ENCODE peak calls at places on chromosomes 13 and 19, in seven cellular contexts. G is body of pancreas, R is epithelial cell of esophagus, V is GM23248, H is ovary, D is fibroblast of pulmonary artery, A is colonic mucosa. J is an unnamed sample.

GRCh38 chr19:49117677-49118564 is 1.0 kb downstream of the C19orf73 start:
- DNase-seq in G (no peak), R (no peak), V (no peak), H (no peak), D (no peak), A (peak), J (no peak)

GRCh38 chr19:7638802-7639465 is 2.0 kb downstream of the STXBP2 start:
- DNase-seq in G (no peak), R (no peak), V (no peak), H (no peak), D (no peak), A (no peak), J (no peak)

GRCh38 chr13:51689597-51689996 is 105.3 kb downstream of the WDFY2 start:
- DNase-seq in G (no peak), R (no peak), V (no peak), H (no peak), D (peak), A (no peak), J (no peak)

GRCh38 chr13:54614729-54615128 is 1586.1 kb downstream of the OLFM4 start:
- DNase-seq in G (no peak), R (no peak), V (no peak), H (no peak), D (no peak), A (no peak), J (no peak)

GRCh38 chr13:103277959-103278673 is 211.9 kb upstream of the SLC10A2 start:
- DNase-seq in G (no peak), R (peak), V (no peak), H (no peak), D (no peak), A (no peak), J (no peak)

GRCh38 chr19:29873024-29873800 is 61.4 kb downstream of the CCNE1 start:
- DNase-seq in G (peak), R (peak), V (peak), H (peak), D (peak), A (peak), J (peak)

GRCh38 chr19:43562698-43563241 is 12.6 kb downstream of the XRCC1 start:
- DNase-seq in G (peak), R (peak), V (peak), H (no peak), D (peak), A (peak), J (peak)

GRCh38 chr13:102710261-102710679 is 15.4 kb upstream of the METTL21C start:
- DNase-seq in G (no peak), R (peak), V (peak), H (no peak), D (no peak), A (no peak), J (no peak)

DNA sequence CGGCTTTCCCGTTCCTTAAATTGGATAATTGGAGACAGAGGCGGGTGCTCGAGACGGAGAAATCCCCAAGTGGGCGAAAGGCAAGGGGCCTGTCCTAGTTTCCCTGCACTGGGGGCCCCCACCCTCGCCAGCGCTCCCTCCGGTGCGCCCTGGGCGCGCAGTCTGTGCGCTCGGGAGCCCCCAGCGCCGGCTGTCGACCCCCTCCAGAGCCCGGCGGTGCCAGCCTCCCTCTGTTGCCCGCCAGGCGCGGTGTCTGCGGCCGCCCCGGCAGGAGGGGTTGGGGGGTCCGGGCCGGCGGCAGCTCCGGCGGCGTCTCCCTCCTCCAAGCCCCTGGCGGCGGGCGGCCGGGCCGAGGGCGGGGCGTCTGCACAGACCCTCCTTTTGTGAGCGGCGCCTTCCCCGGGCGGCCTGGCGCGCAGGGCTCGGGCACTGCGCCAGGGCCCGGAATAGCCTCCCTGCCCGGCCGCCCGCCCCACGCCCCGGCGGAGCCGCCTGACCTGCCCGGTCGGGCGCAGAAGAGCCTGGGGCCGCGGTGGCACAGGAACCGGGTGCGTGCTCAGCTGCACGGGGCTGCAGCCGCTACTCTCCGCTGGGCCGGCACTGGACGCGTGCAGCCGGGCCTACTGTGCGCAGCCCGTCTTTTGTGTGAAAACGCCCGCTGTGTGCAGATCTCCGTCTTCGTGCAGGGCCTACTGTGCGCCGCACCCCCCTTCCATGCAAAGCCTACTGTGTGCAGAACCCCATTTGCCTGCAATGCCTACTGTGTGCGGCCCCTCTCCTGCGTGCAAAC is 13.2 kb downstream of the GADD45B start:
- DNase-seq in G (peak), R (peak), V (peak), H (no peak), D (peak), A (peak), J (peak)
- H3K4me3 ChIP-seq in G (no peak), R (no peak), V (peak), H (peak), D (peak), A (peak), J (peak)

GRCh38 chr19:3282564-3282963 is 58.1 kb downstream of the CELF5 start:
- DNase-seq in G (no peak), R (no peak), V (no peak), H (no peak), D (no peak), A (no peak), J (no peak)

GRCh38 chr19:3283246-3283751 is 58.8 kb downstream of the CELF5 start:
- DNase-seq in G (no peak), R (no peak), V (no peak), H (no peak), D (no peak), A (no peak), J (no peak)

GRCh38 chr19:3285647-3286176 is 61.3 kb downstream of the CELF5 start:
- DNase-seq in G (no peak), R (no peak), V (no peak), H (no peak), D (peak), A (no peak), J (no peak)

GRCh38 chr19:3283886-3284657 is 59.6 kb downstream of the CELF5 start:
- DNase-seq in G (no peak), R (no peak), V (no peak), H (no peak), D (no peak), A (no peak), J (no peak)

GRCh38 chr19:3284759-3285646 is 60.5 kb downstream of the CELF5 start:
- DNase-seq in G (peak), R (peak), V (peak), H (peak), D (peak), A (peak), J (peak)
- H3K4me3 ChIP-seq in G (no peak), R (peak), V (no peak), H (peak), D (no peak), A (peak), J (no peak)

DNA sequence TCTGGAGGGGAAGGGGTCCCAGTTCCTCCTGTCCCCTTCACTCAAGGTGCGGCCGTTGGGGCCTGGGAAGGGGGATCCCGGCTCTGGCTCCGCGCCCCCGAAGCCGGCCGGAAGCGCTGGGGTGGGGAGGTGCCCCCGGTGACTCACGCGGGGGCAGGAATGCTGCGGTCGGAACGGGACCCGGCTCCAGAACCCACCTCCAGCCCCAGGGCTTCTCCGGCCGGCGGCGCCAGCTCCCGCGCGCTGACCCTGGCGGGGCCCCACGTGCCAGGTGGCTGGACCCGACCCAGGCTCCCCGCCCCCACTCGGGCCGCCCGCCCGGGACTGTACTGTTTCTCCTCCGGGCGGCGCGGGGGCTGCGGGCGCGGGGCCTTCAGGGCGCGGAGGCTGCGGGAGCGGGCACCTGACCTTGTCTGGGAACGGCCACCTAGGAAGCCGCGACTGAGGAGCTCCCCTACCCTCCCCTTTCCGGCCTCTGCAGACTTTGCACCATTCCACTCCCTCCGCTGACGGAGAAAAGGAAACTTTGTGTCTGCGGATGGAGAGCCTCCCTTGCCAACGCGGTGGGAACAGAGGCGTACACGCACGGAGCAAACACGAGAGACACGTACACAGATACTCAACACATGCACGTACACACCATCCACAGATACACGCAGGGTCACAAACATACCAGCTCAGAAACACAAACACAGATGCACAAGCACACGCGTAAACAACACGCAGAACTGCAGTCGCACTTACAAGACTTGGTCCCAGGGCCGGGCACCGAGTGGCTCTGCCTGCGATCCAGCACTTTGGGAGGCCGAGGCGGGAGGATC is 7.2 kb downstream of the AXL start:
- DNase-seq in G (peak), R (peak), V (peak), H (peak), D (peak), A (peak), J (peak)
- H3K4me3 ChIP-seq in G (peak), R (peak), V (peak), H (peak), D (peak), A (peak), J (peak)

GRCh38 chr19:38685666-38686529 is 38.4 kb downstream of the ACTN4 start:
- DNase-seq in G (peak), R (peak), V (peak), H (no peak), D (peak), A (no peak), J (peak)

GRCh38 chr19:38682872-38683392 is 35.5 kb downstream of the ACTN4 start:
- DNase-seq in G (no peak), R (no peak), V (no peak), H (no peak), D (no peak), A (no peak), J (no peak)

GRCh38 chr19:38684862-38685665 is 37.6 kb downstream of the ACTN4 start:
- DNase-seq in G (no peak), R (no peak), V (no peak), H (no peak), D (no peak), A (no peak), J (no peak)

GRCh38 chr19:38683393-38684077 is 36.1 kb downstream of the ACTN4 start:
- DNase-seq in G (peak), R (peak), V (peak), H (peak), D (peak), A (peak), J (peak)

DNA sequence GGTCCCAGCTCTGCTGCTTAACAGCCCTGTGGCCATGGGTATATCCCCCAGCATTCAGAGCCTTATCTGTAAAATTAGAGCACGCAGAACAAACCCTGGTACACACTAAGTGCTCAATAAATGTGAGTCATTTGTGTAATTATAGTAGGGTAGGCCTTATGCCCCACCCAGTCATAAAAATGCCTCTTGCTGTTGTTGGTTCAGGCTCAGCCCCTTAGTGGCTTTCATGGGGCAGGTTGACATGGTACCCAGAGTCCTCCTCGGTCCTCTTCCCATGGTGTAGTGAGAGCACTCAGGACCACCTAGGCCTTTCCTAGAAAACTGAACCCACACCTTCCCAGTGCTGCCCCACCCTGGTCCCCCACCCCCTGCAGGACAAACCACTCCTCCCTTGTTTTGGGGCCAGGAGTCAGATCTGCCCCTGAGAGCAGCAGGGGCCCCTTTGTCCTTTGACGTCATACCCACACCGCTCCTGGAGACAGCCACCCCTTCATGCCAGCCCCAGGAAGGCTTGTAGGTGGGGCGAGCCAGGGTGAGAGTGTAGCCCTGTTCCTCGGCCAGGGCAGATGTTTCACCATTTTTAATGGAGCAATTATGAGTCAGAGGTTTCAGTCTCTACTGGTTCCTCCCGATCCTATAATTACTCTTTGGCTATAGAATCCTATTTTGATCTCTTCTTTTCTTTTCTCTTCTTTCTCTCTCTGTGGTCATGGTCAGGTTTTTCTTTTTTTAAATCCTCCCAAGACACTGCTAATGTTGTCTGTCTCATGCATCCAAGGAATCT is 36.8 kb downstream of the ACTN4 start:
- DNase-seq in G (no peak), R (peak), V (peak), H (peak), D (peak), A (peak), J (peak)
- H3K4me3 ChIP-seq in G (no peak), R (peak), V (peak), H (no peak), D (no peak), A (no peak), J (no peak)

GRCh38 chr19:12331211-12331941 is 2.1 kb downstream of the ZNF563 start:
- DNase-seq in G (no peak), R (no peak), V (no peak), H (no peak), D (no peak), A (no peak), J (no peak)

GRCh38 chr19:12330340-12330739 is 3.1 kb downstream of the ZNF563 start:
- DNase-seq in G (no peak), R (no peak), V (no peak), H (no peak), D (no peak), A (no peak), J (no peak)

GRCh38 chr19:12333162-12334159 is at the start of gene ZNF563:
- DNase-seq in G (peak), R (peak), V (peak), H (peak), D (peak), A (peak), J (peak)
- H3K4me3 ChIP-seq in G (peak), R (peak), V (peak), H (peak), D (peak), A (peak), J (peak)

GRCh38 chr19:17104679-17105078 is 29.1 kb downstream of the MYO9B start:
- DNase-seq in G (no peak), R (no peak), V (no peak), H (no peak), D (no peak), A (no peak), J (no peak)
- H3K4me3 ChIP-seq in G (no peak), R (no peak), V (no peak), H (no peak), D (no peak), A (no peak), J (no peak)